ENCODE peak calls at places on chromosomes 5 and 9, in ten cellular contexts. T is HTR-8/SVneo, P is heart right ventricle, K is HCEC 1CT, D is T-cell, N is kidney, J is pancreas, V is H54, O is T-helper 9 cell, B is GM10248. E is an unnamed sample.

GRCh38 chr5:96984506-96985192 is 48.8 kb downstream of the LNPEP start:
- DNase-seq in T (no peak), P (no peak), K (no peak), D (no peak), N (no peak), J (no peak), V (no peak), O (no peak), B (no peak), E (no peak)

GRCh38 chr9:131997779-131998178 is 81.9 kb downstream of the MED27 start:
- DNase-seq in T (no peak), P (peak), K (no peak), D (no peak), N (no peak), J (no peak), V (no peak), O (no peak), B (no peak), E (peak)

GRCh38 chr9:74951725-74952151 is 974 bp downstream of the C9orf40 start:
- DNase-seq in T (peak), P (peak), K (peak), D (peak), N (peak), J (peak), V (peak), O (peak), B (peak), E (peak)

GRCh38 chr5:75037106-75037505 is 15.3 kb downstream of the GCNT4 start:
- DNase-seq in T (peak), P (no peak), K (peak), D (no peak), N (no peak), J (peak), V (peak), O (no peak), B (no peak), E (peak)

GRCh38 chr5:118441956-118442355 is 546.4 kb downstream of the DTWD2 start:
- DNase-seq in T (no peak), P (no peak), K (no peak), D (no peak), N (no peak), J (no peak), V (no peak), O (no peak), B (no peak), E (no peak)

GRCh38 chr9:125517577-125517976 is 189.4 kb downstream of the MAPKAP1 start:
- DNase-seq in T (no peak), P (no peak), K (no peak), D (no peak), N (no peak), J (no peak), V (no peak), O (no peak), B (no peak), E (no peak)

GRCh38 chr5:125372694-125373621 is 626.5 kb upstream of the ZNF608 start:
- DNase-seq in T (no peak), P (no peak), K (peak), D (no peak), N (no peak), J (no peak), V (peak), O (no peak), B (no peak), E (no peak)

GRCh38 chr9:133351908-133352634 is 4.1 kb downstream of the RPL7A start:
- DNase-seq in T (peak), P (no peak), K (peak), D (no peak), N (peak), J (no peak), V (peak), O (no peak), B (peak), E (no peak)

GRCh38 chr5:142826741-142827492 is 56.7 kb downstream of the ARHGAP26 start:
- DNase-seq in T (peak), P (no peak), K (peak), D (no peak), N (peak), J (no peak), V (peak), O (no peak), B (no peak), E (peak)

GRCh38 chr5:15577831-15578230 is 77.9 kb downstream of the FBXL7 start:
- DNase-seq in T (no peak), P (no peak), K (no peak), D (no peak), N (no peak), J (no peak), V (no peak), O (no peak), B (no peak), E (no peak)

GRCh38 chr5:154756871-154757646 is 1.9 kb downstream of the LARP1 start:
- DNase-seq in T (no peak), P (peak), K (peak), D (peak), N (peak), J (peak), V (peak), O (peak), B (peak), E (peak)

GRCh38 chr9:13002740-13003139 is 227.9 kb downstream of the LURAP1L start:
- DNase-seq in T (no peak), P (no peak), K (no peak), D (no peak), N (no peak), J (no peak), V (no peak), O (no peak), B (no peak), E (no peak)

GRCh38 chr9:133505901-133506652 is 18.7 kb downstream of the MYMK start:
- DNase-seq in T (no peak), P (peak), K (no peak), D (no peak), N (peak), J (no peak), V (no peak), O (no peak), B (no peak), E (no peak)

GRCh38 chr9:108271646-108272349 is 584.0 kb downstream of the ACTL7B start:
- DNase-seq in T (no peak), P (no peak), K (peak), D (no peak), N (no peak), J (peak), V (peak), O (no peak), B (no peak), E (peak)

E was measured in stomach.